ENCODE peak calls at places on chromosomes 2 and 18, in six cellular contexts. Y, K, D, S, H and B are unnamed samples.

GRCh38 chr18:45728341-45729010 is 4.5 kb downstream of the SLC14A1 start:
- DNase-seq in Y (no peak), K (peak), D (no peak), S (no peak), H (no peak), B (peak)

GRCh38 chr2:100018794-100019193 is 123.6 kb downstream of the AFF3 start:
- DNase-seq in Y (no peak), K (peak), D (no peak), S (no peak), H (peak), B (peak)

GRCh38 chr18:10566390-10566789 is 40.6 kb downstream of the NAPG start:
- DNase-seq in Y (no peak), K (no peak), D (no peak), S (no peak), H (no peak), B (no peak)

GRCh38 chr2:229974271-229974670 is 52.0 kb downstream of the FBXO36 start:
- DNase-seq in Y (peak), K (peak), D (no peak), S (no peak), H (no peak), B (peak)

GRCh38 chr2:238021327-238021726 is 39.5 kb upstream of the SCLY start:
- DNase-seq in Y (no peak), K (peak), D (no peak), S (no peak), H (peak), B (no peak)

GRCh38 chr2:37836270-37836669 is 88.8 kb upstream of the RMDN2 start:
- DNase-seq in Y (no peak), K (peak), D (no peak), S (no peak), H (no peak), B (no peak)

GRCh38 chr2:99695856-99696255 is 206.0 kb upstream of the REV1 start:
- DNase-seq in Y (no peak), K (no peak), D (no peak), S (no peak), H (no peak), B (peak)

GRCh38 chr2:158796606-158797005 is 1.5 kb downstream of the DAPL1 start:
- DNase-seq in Y (peak), K (no peak), D (no peak), S (no peak), H (no peak), B (no peak)

GRCh38 chr2:172427256-172427989 is at the start of gene ITGA6:
- DNase-seq in Y (peak), K (peak), D (no peak), S (peak), H (peak), B (peak)

GRCh38 chr2:48566582-48566981 is 36.6 kb downstream of the STON1 start:
- DNase-seq in Y (peak), K (peak), D (no peak), S (peak), H (no peak), B (peak)

GRCh38 chr2:224638338-224638823 is 53.2 kb upstream of the CUL3 start:
- DNase-seq in Y (no peak), K (no peak), D (peak), S (no peak), H (no peak), B (no peak)

GRCh38 chr18:25830787-25831186 is 259.6 kb downstream of the SS18 start:
- DNase-seq in Y (peak), K (peak), D (no peak), S (peak), H (no peak), B (peak)

GRCh38 chr2:227163998-227164744 is at the start of the genes COL4A3 and COL4A4:
- DNase-seq in Y (peak), K (no peak), D (no peak), S (no peak), H (peak), B (peak)

GRCh38 chr18:5197032-5197434 is at the start of gene AKAIN1:
- DNase-seq in Y (peak), K (peak), D (no peak), S (peak), H (no peak), B (peak)

GRCh38 chr2:128726221-128726620 is 407.6 kb upstream of the HS6ST1 start:
- DNase-seq in Y (no peak), K (no peak), D (no peak), S (no peak), H (no peak), B (no peak)

GRCh38 chr18:39841133-39842041 is 2113.6 kb upstream of the PIK3C3 start:
- DNase-seq in Y (peak), K (peak), D (no peak), S (peak), H (peak), B (peak)

GRCh38 chr2:36318547-36318946 is 37.0 kb upstream of the CRIM1 start:
- DNase-seq in Y (no peak), K (no peak), D (no peak), S (peak), H (peak), B (peak)

GRCh38 chr18:79484661-79485621 is 89.2 kb downstream of the NFATC1 start:
- DNase-seq in Y (no peak), K (peak), D (no peak), S (peak), H (no peak), B (peak)

GRCh38 chr2:231706731-231707624 is 1.3 kb upstream of the PTMA start:
- DNase-seq in Y (peak), K (peak), D (peak), S (peak), H (peak), B (peak)

GRCh38 chr18:374735-375168 is 106.9 kb upstream of the THOC1 start:
- DNase-seq in Y (no peak), K (no peak), D (no peak), S (no peak), H (no peak), B (no peak)

GRCh38 chr18:46677609-46678470 is 20.8 kb upstream of the LOXHD1 start:
- DNase-seq in Y (peak), K (no peak), D (no peak), S (no peak), H (peak), B (no peak)

GRCh38 chr18:58125183-58125582 is 81.2 kb downstream of the NEDD4L start:
- DNase-seq in Y (peak), K (no peak), D (no peak), S (no peak), H (no peak), B (no peak)

GRCh38 chr18:62784966-62785413 is 69.6 kb downstream of the PHLPP1 start:
- DNase-seq in Y (peak), K (peak), D (no peak), S (no peak), H (no peak), B (peak)

GRCh38 chr18:9665311-9665710 is 42.8 kb upstream of the RAB31 start:
- DNase-seq in Y (no peak), K (no peak), D (no peak), S (peak), H (no peak), B (no peak)

GRCh38 chr2:64605991-64606494 is 47.7 kb downstream of the SERTAD2 start:
- DNase-seq in Y (no peak), K (no peak), D (no peak), S (no peak), H (no peak), B (peak)

GRCh38 chr2:53744395-53745065 is 23.1 kb upstream of the CHAC2 start:
- DNase-seq in Y (no peak), K (peak), D (no peak), S (no peak), H (peak), B (peak)

GRCh38 chr18:76388261-76388660 is 106.8 kb downstream of the ZNF516 start:
- DNase-seq in Y (no peak), K (no peak), D (no peak), S (no peak), H (no peak), B (no peak)

GRCh38 chr18:74496508-74497307 is 545 bp downstream of the CNDP2 start:
- DNase-seq in Y (peak), K (peak), D (peak), S (peak), H (peak), B (peak)

GRCh38 chr2:88329815-88330603 is 122.5 kb downstream of the FOXI3 start:
- DNase-seq in Y (peak), K (peak), D (no peak), S (peak), H (peak), B (no peak)

GRCh38 chr2:43806719-43807031 is 32.0 kb downstream of the ABCG5 start:
- DNase-seq in Y (no peak), K (no peak), D (no peak), S (no peak), H (no peak), B (no peak)

DNA sequence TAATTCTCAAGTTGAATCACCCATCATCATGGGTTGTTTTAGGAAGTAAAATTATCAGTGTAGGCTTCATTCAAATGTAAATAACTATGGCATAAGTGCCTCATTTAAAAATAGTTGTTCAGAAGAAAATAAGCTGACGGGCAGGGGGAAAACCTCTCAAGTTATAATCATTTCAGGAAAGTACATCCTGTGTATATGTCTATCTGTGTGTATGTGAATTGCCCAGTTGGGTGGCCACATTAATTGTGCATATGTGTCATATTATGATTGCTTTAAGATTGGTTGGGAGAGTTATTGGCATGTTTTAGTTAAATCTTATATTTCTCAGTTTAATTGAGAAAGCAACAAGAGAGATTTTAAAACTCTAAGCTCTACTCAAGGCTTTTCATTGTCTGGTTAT is 282.8 kb upstream of the VWC2L start:
- DNase-seq in Y (no peak), K (no peak), D (no peak), S (no peak), H (no peak), B (no peak)
- H3K4me2 ChIP-seq in Y (no peak), K (no peak), D (no peak), S (no peak), H (no peak), B (no peak)

DNA sequence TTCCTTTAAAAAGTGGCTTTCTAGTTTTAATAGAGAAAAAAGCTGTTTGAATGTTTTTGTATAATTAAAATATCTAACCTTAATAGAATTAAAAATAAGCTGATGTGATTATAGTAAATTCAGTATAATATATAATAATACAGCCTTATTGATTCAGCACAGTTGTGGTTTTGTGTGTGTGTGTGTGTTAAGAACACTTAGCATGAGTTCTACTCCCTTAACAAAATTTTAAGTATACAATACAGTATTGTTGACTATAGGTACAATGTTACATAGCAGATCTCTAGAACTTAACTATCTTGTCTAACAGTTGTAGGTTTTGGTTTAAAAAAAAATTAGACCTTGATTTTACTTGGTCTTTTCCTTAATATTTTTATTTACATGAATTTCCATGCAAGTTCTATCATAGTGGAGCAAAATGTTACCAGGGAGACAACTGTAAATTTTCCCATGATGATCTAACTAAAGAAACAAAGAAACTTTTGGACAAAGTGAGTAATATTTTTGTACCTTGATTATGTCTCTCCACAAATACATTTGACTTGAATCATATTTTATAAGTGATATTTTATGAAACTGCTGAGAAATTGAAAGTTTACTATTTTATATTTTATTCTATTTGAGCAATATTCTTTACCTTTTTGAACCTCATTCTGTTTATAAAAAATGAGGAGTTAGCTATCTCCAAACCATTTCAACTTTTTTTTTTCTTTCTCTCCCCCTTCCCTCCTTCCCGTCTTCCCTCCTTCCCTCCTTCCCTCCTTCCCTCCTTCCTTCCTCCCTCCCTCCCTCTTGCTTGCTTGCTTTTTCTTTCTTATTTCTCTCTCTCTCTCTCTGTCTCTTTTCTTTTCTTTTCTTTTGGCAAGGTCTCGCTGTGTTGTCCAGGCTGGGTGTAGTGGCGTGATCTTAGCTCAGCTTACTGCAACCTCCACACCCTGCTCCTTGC is 46.3 kb downstream of the ZC3H6 start:
- DNase-seq in Y (no peak), K (peak), D (no peak), S (no peak), H (no peak), B (peak)
- H3K4me2 ChIP-seq in Y (no peak), K (no peak), D (no peak), S (no peak), H (no peak), B (peak)

GRCh38 chr2:236578980-236579745 is 9.5 kb downstream of the ACKR3 start:
- DNase-seq in Y (peak), K (no peak), D (no peak), S (no peak), H (no peak), B (peak)

GRCh38 chr2:236582968-236583367 is 13.3 kb downstream of the ACKR3 start:
- DNase-seq in Y (no peak), K (no peak), D (no peak), S (no peak), H (no peak), B (peak)

GRCh38 chr2:236581546-236581945 is 11.9 kb downstream of the ACKR3 start:
- DNase-seq in Y (no peak), K (no peak), D (no peak), S (no peak), H (no peak), B (peak)

GRCh38 chr2:236579746-236580315 is 10.2 kb downstream of the ACKR3 start:
- DNase-seq in Y (no peak), K (no peak), D (no peak), S (no peak), H (no peak), B (peak)

GRCh38 chr2:236580746-236581355 is 11.2 kb downstream of the ACKR3 start:
- DNase-seq in Y (no peak), K (no peak), D (no peak), S (no peak), H (no peak), B (no peak)
- H3K4me2 ChIP-seq in Y (no peak), K (no peak), D (no peak), S (no peak), H (no peak), B (no peak)

GRCh38 chr18:30135938-30136337 is 906.6 kb downstream of the DSC3 start:
- DNase-seq in Y (no peak), K (no peak), D (no peak), S (no peak), H (peak), B (no peak)
- H3K4me2 ChIP-seq in Y (no peak), K (no peak), D (no peak), S (no peak), H (no peak), B (no peak)

DNA sequence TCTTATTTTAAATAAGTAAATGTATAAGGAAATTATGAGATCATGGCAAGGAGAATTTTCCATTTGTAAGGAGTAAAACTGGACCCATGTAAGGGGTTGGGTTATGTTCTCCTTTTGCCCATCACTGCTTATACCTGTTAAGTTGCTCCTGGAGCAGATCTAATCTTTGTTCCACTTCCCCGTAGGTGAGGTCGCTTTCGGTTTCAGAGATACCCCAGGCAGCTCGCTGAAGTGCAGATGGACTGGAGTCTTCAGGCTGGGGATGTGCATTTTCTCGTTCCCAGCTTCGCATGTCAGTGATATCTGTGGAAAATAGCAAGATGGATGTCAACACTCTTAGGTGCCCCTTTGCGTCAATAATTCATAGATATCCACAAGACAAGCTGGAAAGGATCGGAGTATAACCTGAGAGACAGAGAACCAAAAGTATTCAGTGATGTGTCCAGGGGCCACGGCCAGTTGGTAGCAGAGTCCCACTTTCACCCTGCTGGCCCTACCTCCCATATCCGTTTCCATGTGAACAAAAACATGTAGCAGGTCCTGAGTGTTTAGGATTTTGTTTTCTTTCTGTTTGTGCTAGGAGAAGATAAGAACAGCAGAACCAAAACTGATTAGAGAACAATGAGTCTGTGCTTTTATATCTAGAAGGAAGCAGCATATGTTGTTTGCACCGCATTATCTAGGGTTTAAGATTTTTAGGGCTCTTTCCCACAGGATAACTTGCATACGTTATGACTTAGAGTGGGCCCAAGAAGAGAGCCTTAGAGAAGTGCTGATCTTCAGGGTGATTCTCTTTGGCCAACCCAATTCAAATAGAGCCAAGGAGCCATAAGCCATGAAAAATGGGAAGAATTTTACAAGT is 36.0 kb downstream of the GCA start:
- DNase-seq in Y (peak), K (no peak), D (peak), S (no peak), H (no peak), B (no peak)
- H3K4me2 ChIP-seq in Y (no peak), K (no peak), D (peak), S (peak), H (no peak), B (no peak)

GRCh38 chr2:205156457-205156856 is 525.8 kb upstream of the NRP2 start:
- DNase-seq in Y (no peak), K (no peak), D (no peak), S (no peak), H (no peak), B (no peak)
- H3K4me2 ChIP-seq in Y (no peak), K (no peak), D (no peak), S (no peak), H (no peak), B (no peak)

GRCh38 chr2:107669335-107669734 is 157.4 kb upstream of the RGPD4 start:
- DNase-seq in Y (peak), K (no peak), D (no peak), S (no peak), H (peak), B (peak)
- H3K4me2 ChIP-seq in Y (no peak), K (no peak), D (no peak), S (no peak), H (no peak), B (no peak)

GRCh38 chr2:151789055-151789834 is 39.0 kb downstream of the ARL5A start:
- DNase-seq in Y (no peak), K (no peak), D (no peak), S (no peak), H (no peak), B (no peak)

GRCh38 chr2:151783133-151783520 is 45.1 kb downstream of the ARL5A start:
- DNase-seq in Y (no peak), K (no peak), D (no peak), S (no peak), H (no peak), B (no peak)

GRCh38 chr2:151782378-151783132 is 45.7 kb downstream of the ARL5A start:
- DNase-seq in Y (no peak), K (no peak), D (no peak), S (no peak), H (no peak), B (peak)

GRCh38 chr2:151786493-151786892 is 41.7 kb downstream of the ARL5A start:
- DNase-seq in Y (no peak), K (no peak), D (peak), S (no peak), H (no peak), B (no peak)

DNA sequence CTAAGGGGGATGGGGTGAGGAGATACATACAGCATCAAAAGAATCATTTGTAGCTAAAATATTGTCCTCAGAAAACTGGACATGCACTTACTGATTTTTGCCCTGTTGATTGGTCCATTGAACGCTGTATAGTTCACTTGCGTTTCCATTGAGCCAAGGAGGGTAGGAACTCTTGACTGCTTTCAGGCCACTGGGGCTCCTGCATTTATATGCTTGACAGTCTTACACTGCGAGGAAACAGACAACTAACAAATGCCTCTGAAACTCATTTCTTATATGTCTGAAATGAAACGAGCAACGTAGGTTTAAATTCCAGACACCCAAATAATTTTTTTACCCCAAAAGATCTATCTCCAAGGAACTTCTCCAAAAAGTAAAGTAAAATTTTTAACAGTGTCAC is 42.1 kb downstream of the ARL5A start:
- DNase-seq in Y (no peak), K (no peak), D (no peak), S (no peak), H (no peak), B (no peak)
- H3K4me2 ChIP-seq in Y (no peak), K (no peak), D (no peak), S (no peak), H (no peak), B (no peak)